ENCODE peak calls at places on chromosome 10, in nine cellular contexts. R, W, A, B, M, T, D, S and J are unnamed samples. For H3K4me1, the result is how much of the 10 kb centered on the place peaks cover.

GRCh38 chr10:90712529-90712928 is 145.3 kb downstream of the HTR7 start:
- DNase-seq in A (no peak), R (no peak), S (no peak), W (no peak), B (no peak), T (no peak), M (no peak), D (no peak), J (no peak)

GRCh38 chr10:33129181-33129928 is 171.3 kb upstream of the ITGB1 start:
- DNase-seq in B (peak), T (peak), A (no peak), M (no peak), S (no peak), R (peak), D (no peak), W (no peak), J (peak)

GRCh38 chr10:77686096-77686495 is 48.5 kb upstream of the KCNMA1 start:
- DNase-seq in A (no peak), S (no peak), T (no peak), M (no peak), D (no peak), R (no peak), W (no peak), B (no peak), J (no peak)

GRCh38 chr10:75622503-75622902 is 191.1 kb downstream of the LRMDA start:
- DNase-seq in B (no peak), S (no peak), A (no peak), D (no peak), M (no peak), R (no peak), W (no peak), T (no peak), J (no peak)

GRCh38 chr10:506451-507354 is 182.8 kb downstream of the DIP2C start:
- DNase-seq in M (peak), A (no peak), D (no peak), W (no peak), B (no peak), S (no peak), T (no peak), R (no peak), J (peak)

GRCh38 chr10:15780353-15781135 is 60.8 kb upstream of the ITGA8 start:
- DNase-seq in W (no peak), R (peak), D (no peak), M (no peak), A (no peak), T (peak), B (peak), S (no peak), J (peak)

GRCh38 chr10:97519342-97519741 is 20.6 kb downstream of the UBTD1 start:
- DNase-seq in W (no peak), D (no peak), S (no peak), M (no peak), A (no peak), T (no peak), B (no peak), R (no peak), J (no peak)

GRCh38 chr10:34045571-34046190 is 711.2 kb upstream of the NRP1 start:
- DNase-seq in M (no peak), T (no peak), B (peak), A (no peak), W (no peak), R (no peak), S (no peak), D (no peak), J (no peak)

GRCh38 chr10:91349381-91349780 is 60.8 kb upstream of the HECTD2 start:
- DNase-seq in T (peak), S (no peak), A (no peak), D (peak), W (no peak), B (peak), M (no peak), R (no peak), J (no peak)

GRCh38 chr10:59839576-59839975 is 66.8 kb downstream of the CCDC6 start:
- DNase-seq in R (no peak), W (no peak), B (peak), M (no peak), A (no peak), T (no peak), S (no peak), D (no peak), J (no peak)

GRCh38 chr10:133388973-133389818 is 4.8 kb upstream of the MTG1 start:
- DNase-seq in M (peak), S (no peak), R (no peak), T (no peak), D (no peak), A (no peak), B (no peak), W (peak), J (no peak)

GRCh38 chr10:6204341-6205191 is 1.8 kb downstream of the PFKFB3 start:
- DNase-seq in A (peak), R (no peak), W (peak), B (peak), D (peak), M (no peak), T (peak), S (no peak), J (peak)

GRCh38 chr10:125692246-125692931 is 9.4 kb upstream of the TEX36 start:
- DNase-seq in A (no peak), R (no peak), M (no peak), B (peak), S (no peak), W (no peak), T (no peak), D (no peak), J (no peak)

GRCh38 chr10:5614081-5614721 is 52.2 kb downstream of the ASB13 start:
- DNase-seq in B (peak), R (no peak), D (no peak), A (no peak), S (no peak), M (no peak), W (no peak), T (no peak), J (no peak)

GRCh38 chr10:25294032-25294926 is 119.5 kb downstream of the GPR158 start:
- DNase-seq in W (no peak), A (no peak), R (no peak), B (peak), D (no peak), T (no peak), M (no peak), S (peak), J (no peak)

GRCh38 chr10:132961864-132962622 is 19.7 kb upstream of the CFAP46 start:
- DNase-seq in S (peak), M (peak), T (peak), B (peak), D (no peak), R (peak), W (peak), A (peak), J (peak)

GRCh38 chr10:8768854-8769253 is 714.4 kb downstream of the GATA3 start:
- DNase-seq in S (no peak), M (no peak), T (no peak), D (no peak), A (no peak), B (no peak), W (no peak), R (no peak), J (no peak)

GRCh38 chr10:605632-606325 is 83.7 kb downstream of the DIP2C start:
- DNase-seq in R (no peak), B (no peak), A (no peak), D (no peak), T (no peak), W (no peak), S (no peak), M (peak), J (no peak)

GRCh38 chr10:113121153-113121552 is 171.1 kb downstream of the TCF7L2 start:
- DNase-seq in D (no peak), R (no peak), M (no peak), T (no peak), S (no peak), B (no peak), W (no peak), A (no peak), J (no peak)

GRCh38 chr10:4353964-4354363 is 472.0 kb upstream of the AKR1E2 start:
- DNase-seq in D (no peak), W (no peak), S (no peak), T (no peak), A (no peak), B (peak), M (no peak), R (no peak), J (no peak)

GRCh38 chr10:6240254-6240653 is 37.5 kb downstream of the PFKFB3 start:
- DNase-seq in B (no peak), R (no peak), S (no peak), A (no peak), T (no peak), W (no peak), D (no peak), M (no peak), J (no peak)

GRCh38 chr10:91552706-91553105 is 80.2 kb downstream of the PPP1R3C start:
- DNase-seq in B (peak), M (no peak), A (no peak), T (peak), W (no peak), R (no peak), S (no peak), D (peak), J (no peak)

GRCh38 chr10:83166344-83166743 is 973.0 kb upstream of the GHITM start:
- DNase-seq in D (no peak), R (no peak), S (no peak), B (no peak), T (no peak), M (no peak), A (no peak), W (no peak), J (no peak)

GRCh38 chr10:16965740-16966447 is 148.7 kb upstream of the RSU1 start:
- DNase-seq in D (no peak), R (peak), M (no peak), B (peak), A (no peak), T (peak), W (peak), S (peak), J (no peak)

GRCh38 chr10:600234-600633 is 89.2 kb downstream of the DIP2C start:
- DNase-seq in M (no peak), A (no peak), B (no peak), W (no peak), D (no peak), R (no peak), S (no peak), T (no peak), J (no peak)

GRCh38 chr10:90997670-90998069 is 76.8 kb upstream of the ANKRD1 start:
- DNase-seq in A (no peak), R (no peak), W (no peak), T (no peak), D (no peak), M (no peak), B (no peak), S (no peak), J (no peak)

GRCh38 chr10:117353700-117354099 is 21.5 kb downstream of the PDZD8 start:
- DNase-seq in M (no peak), B (no peak), T (no peak), S (no peak), D (no peak), W (no peak), R (no peak), A (no peak), J (no peak)

GRCh38 chr10:69789164-69789576 is 12.5 kb upstream of the COL13A1 start:
- DNase-seq in T (no peak), A (no peak), S (no peak), M (peak), R (no peak), D (no peak), B (no peak), W (no peak), J (no peak)

GRCh38 chr10:107589081-107589480 is 424.6 kb upstream of the SORCS1 start:
- DNase-seq in T (no peak), B (no peak), W (no peak), D (no peak), S (no peak), R (no peak), A (no peak), M (no peak), J (no peak)

GRCh38 chr10:110617455-110618162 is 26.5 kb upstream of the RBM20 start:
- DNase-seq in S (no peak), D (no peak), B (no peak), M (no peak), R (no peak), T (no peak), W (no peak), A (no peak), J (no peak)

GRCh38 chr10:8325417-8325980 is 271.0 kb downstream of the GATA3 start:
- DNase-seq in D (no peak), M (no peak), W (no peak), T (no peak), S (no peak), B (no peak), A (no peak), R (no peak), J (no peak)

GRCh38 chr10:76558996-76559888 is 1078.4 kb downstream of the KCNMA1 start:
- DNase-seq in B (peak), A (no peak), M (no peak), R (no peak), D (no peak), S (no peak), W (no peak), T (peak), J (no peak)

GRCh38 chr10:102009801-102010425 is 46.1 kb downstream of the ARMH3 start:
- DNase-seq in D (peak), W (peak), A (no peak), M (no peak), S (peak), R (peak), B (peak), T (peak), J (peak)
- H3K4me1 ChIP-seq in D (under half), W (under half), A (under half), M (under half), S (under half), R (under half), B (under half), T (under half), J (under half)

GRCh38 chr10:49255883-49256282 is 43.1 kb upstream of the C10orf71 start:
- DNase-seq in D (no peak), W (no peak), S (no peak), B (no peak), M (no peak), A (no peak), R (no peak), T (no peak), J (no peak)

GRCh38 chr10:49257626-49258350 is 41.2 kb upstream of the C10orf71 start:
- DNase-seq in S (no peak), A (no peak), D (no peak), W (no peak), M (no peak), B (no peak), T (no peak), R (no peak), J (no peak)

GRCh38 chr10:49258351-49258683 is 40.7 kb upstream of the C10orf71 start:
- DNase-seq in M (no peak), B (no peak), D (no peak), T (no peak), A (no peak), S (no peak), W (no peak), R (no peak), J (no peak)

GRCh38 chr10:49254556-49255318 is 44.2 kb upstream of the C10orf71 start:
- DNase-seq in D (no peak), A (no peak), B (no peak), T (no peak), R (no peak), M (no peak), S (no peak), W (no peak), J (no peak)

GRCh38 chr10:49257159-49257558 is 41.8 kb upstream of the C10orf71 start:
- DNase-seq in T (no peak), R (no peak), A (no peak), M (no peak), B (no peak), D (no peak), S (no peak), W (no peak), J (no peak)
- TF ChIP-seq POLR2A in T (no peak), R (no peak), A (no peak), M (no peak), B (no peak), D (no peak), S (no peak), W (no peak), J (no peak)

GRCh38 chr10:12055722-12056121 is 13.0 kb upstream of the DHTKD1 start:
- DNase-seq in A (no peak), B (no peak), T (no peak), S (no peak), D (no peak), R (no peak), M (no peak), W (no peak), J (no peak)
- H3K4me1 ChIP-seq in A (under half), B (under half), T (under half), S (under half), D (under half), R (under half), M (under half), W (under half), J (under half)

DNA sequence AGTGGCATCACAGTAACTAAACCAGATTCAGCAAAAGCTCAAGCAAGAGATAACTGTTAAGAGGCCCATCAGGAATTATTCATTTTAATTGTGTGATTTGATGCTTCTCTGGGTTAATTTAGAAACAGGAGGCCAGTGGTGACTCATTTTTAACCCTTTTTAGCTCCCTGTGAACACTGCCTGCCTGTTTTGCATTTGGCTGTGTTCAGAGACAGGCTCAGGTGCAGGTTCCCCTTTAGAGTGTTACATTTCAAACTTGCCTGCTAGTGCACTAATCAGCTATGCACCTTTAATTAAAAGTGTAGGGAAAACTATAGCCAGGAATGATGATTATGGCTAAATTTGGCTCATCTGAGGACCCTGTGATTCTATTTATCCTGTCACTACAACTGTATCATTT is 6.5 kb downstream of the STAMBPL1 start:
- DNase-seq in M (no peak), T (no peak), A (no peak), R (no peak), B (no peak), D (no peak), S (no peak), W (no peak), J (no peak)
- TF ChIP-seq POLR2A in M (no peak), T (no peak), A (no peak), R (no peak), B (no peak), D (no peak), S (no peak), W (no peak), J (no peak)

GRCh38 chr10:72730462-72730861 is 38.5 kb downstream of the MCU start:
- DNase-seq in M (no peak), S (no peak), T (no peak), W (no peak), B (peak), A (no peak), R (no peak), D (no peak), J (no peak)

GRCh38 chr10:72728462-72728861 is 36.5 kb downstream of the MCU start:
- DNase-seq in R (no peak), B (no peak), A (no peak), M (no peak), W (no peak), S (no peak), D (no peak), T (no peak), J (no peak)

GRCh38 chr10:72729528-72729927 is 37.6 kb downstream of the MCU start:
- DNase-seq in S (peak), D (no peak), W (no peak), A (no peak), B (no peak), R (no peak), M (no peak), T (no peak), J (no peak)

GRCh38 chr10:72731916-72732419 is 40.0 kb downstream of the MCU start:
- DNase-seq in R (no peak), S (no peak), W (no peak), A (no peak), B (no peak), T (no peak), D (no peak), M (no peak), J (no peak)

GRCh38 chr10:72727128-72727527 is 35.2 kb downstream of the MCU start:
- DNase-seq in D (no peak), A (no peak), B (no peak), W (no peak), R (no peak), S (no peak), T (no peak), M (no peak), J (no peak)
- H3K4me1 ChIP-seq in D (under half), A (under half), B (under half), W (under half), R (under half), S (under half), T (under half), M (under half), J (under half)

DNA sequence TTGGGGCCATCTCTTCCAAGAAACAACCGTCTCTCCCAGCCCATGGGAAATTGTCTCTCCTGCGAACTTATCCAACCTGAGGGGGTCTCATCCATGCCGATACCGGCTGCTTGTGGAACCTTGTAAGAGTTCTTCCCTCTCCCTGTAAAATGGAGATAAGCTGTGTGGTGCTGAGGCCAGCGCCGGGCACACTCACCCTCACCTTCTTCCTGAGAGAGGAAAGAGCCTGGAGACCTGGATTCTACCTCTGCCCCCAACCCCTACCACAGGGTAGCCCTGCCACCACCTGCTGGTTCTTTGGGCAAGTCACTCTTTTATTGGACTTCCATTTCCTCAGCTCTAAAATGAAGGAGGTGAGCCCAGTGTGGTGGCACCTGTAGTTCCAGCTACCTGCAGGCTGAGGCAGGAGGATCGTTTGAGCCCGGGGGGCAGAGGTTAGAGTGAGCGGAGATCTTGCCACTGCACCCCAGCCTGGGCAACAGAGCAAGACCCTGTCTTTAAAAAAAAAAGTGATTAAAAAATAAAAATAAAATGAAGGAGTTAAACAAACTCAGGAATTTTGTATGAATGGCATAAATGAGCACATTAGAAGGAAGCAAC is 38.4 kb upstream of the PSAP start:
- DNase-seq in D (no peak), M (no peak), R (no peak), S (no peak), B (no peak), T (no peak), A (no peak), W (no peak), J (no peak)
- TF ChIP-seq POLR2A in D (no peak), M (no peak), R (no peak), S (no peak), B (no peak), T (no peak), A (no peak), W (no peak), J (no peak)

DNA sequence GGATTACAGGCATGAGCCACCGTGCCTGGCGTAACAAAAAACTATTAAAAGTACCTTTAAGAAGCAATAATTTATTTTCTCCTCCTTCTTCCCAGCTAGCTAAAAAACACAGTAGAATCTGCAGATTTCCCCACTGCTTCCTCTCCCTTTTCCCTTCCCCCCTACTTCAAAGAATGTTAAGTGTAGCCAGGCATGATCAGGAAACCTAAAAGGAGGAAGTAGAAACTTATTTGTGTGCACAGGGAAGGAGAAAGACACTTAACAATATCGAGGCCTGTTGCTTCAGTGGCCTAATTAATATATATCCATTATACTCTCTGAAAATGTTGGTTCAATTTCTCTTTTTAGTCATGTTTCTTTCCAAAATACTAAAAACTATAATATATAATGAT is 127.7 kb downstream of the NRBF2 start:
- DNase-seq in D (no peak), W (no peak), S (no peak), R (no peak), A (no peak), B (no peak), T (no peak), M (no peak), J (no peak)
- H3K4me1 ChIP-seq in D (half or more), W (half or more), S (half or more), R (under half), A (under half), B (under half), T (half or more), M (half or more), J (under half)

DNA sequence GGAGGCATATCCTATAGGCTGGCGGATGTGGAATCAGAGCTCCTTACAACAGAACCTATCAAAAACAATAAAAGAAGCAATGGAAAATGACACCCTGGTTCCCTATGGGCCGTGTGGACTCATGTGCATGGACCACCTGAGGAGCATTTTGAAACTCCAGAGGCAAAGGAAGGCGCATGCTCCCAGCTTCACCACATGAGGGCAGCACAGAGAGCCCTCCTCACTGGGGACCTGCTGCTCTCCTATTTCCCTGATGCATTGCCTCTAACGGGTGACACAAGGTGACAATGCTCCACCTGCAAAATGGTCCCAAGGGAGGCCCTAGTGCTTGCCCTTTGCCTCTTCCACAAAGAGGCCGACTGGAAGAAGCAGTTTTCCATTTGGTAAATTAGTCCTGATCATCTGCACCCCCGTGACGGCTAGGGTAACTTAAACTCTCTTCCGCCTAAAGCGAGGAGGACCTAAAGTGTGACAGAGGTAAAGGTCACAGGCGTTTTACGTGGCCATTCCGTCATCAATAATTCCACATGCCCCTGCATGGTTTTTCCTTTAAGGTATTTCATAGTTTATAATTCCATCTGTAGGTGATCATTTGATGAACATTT is 67.7 kb downstream of the GPAM start:
- DNase-seq in T (peak), S (peak), M (no peak), D (peak), W (peak), A (no peak), R (no peak), B (peak), J (no peak)
- TF ChIP-seq POLR2A in T (no peak), S (no peak), M (no peak), D (no peak), W (no peak), A (no peak), R (no peak), B (no peak), J (no peak)